ENCODE peak calls at places on chromosomes 11 and 22, in ten cellular contexts. One of them, this sample, is unnamed.

GRCh38 chr11:70189622-70190021 is 13.5 kb upstream of the FADD start:
- DNase-seq in brain microvascular endothelial cell: no peak
- DNase-seq in Ammon's horn: no peak
- DNase-seq in WERI-Rb-1: no peak
- DNase-seq in activated effector memory CD4-positive, alpha-beta T cell treated with Interleukin-2 at 50 U/mL for 16 hours: no peak
- DNase-seq in prostate gland: no peak
- DNase-seq in NAMALWA: no peak
- DNase-seq in ELR: no peak
- DNase-seq in ACHN: no peak
- DNase-seq in heart left ventricle: peak
- DNase-seq in this sample: no peak

GRCh38 chr22:18927573-18927972 is 8.5 kb downstream of the PRODH start:
- DNase-seq in Ammon's horn: no peak
- DNase-seq in ELR: no peak
- DNase-seq in brain microvascular endothelial cell: no peak
- DNase-seq in heart left ventricle: no peak
- DNase-seq in NAMALWA: no peak
- DNase-seq in prostate gland: no peak
- DNase-seq in ACHN: no peak
- DNase-seq in activated effector memory CD4-positive, alpha-beta T cell treated with Interleukin-2 at 50 U/mL for 16 hours: no peak
- DNase-seq in WERI-Rb-1: no peak
- DNase-seq in this sample: no peak

GRCh38 chr22:43090130-43090789 is 1.1 kb upstream of the TTLL1 start:
- DNase-seq in NAMALWA: peak
- DNase-seq in WERI-Rb-1: peak
- DNase-seq in brain microvascular endothelial cell: peak
- DNase-seq in heart left ventricle: peak
- DNase-seq in activated effector memory CD4-positive, alpha-beta T cell treated with Interleukin-2 at 50 U/mL for 16 hours: peak
- DNase-seq in ELR: peak
- DNase-seq in ACHN: peak
- DNase-seq in prostate gland: peak
- DNase-seq in Ammon's horn: peak
- DNase-seq in this sample: no peak

GRCh38 chr11:2137202-2138071 is 1.8 kb downstream of the IGF2 start:
- DNase-seq in WERI-Rb-1: peak
- DNase-seq in Ammon's horn: no peak
- DNase-seq in NAMALWA: no peak
- DNase-seq in heart left ventricle: peak
- DNase-seq in ACHN: peak
- DNase-seq in prostate gland: peak
- DNase-seq in activated effector memory CD4-positive, alpha-beta T cell treated with Interleukin-2 at 50 U/mL for 16 hours: no peak
- DNase-seq in brain microvascular endothelial cell: peak
- DNase-seq in ELR: peak
- DNase-seq in this sample: peak

GRCh38 chr11:70270877-70271634 is 566 bp downstream of the PPFIA1 start:
- DNase-seq in heart left ventricle: peak
- DNase-seq in Ammon's horn: no peak
- DNase-seq in ELR: peak
- DNase-seq in activated effector memory CD4-positive, alpha-beta T cell treated with Interleukin-2 at 50 U/mL for 16 hours: peak
- DNase-seq in WERI-Rb-1: peak
- DNase-seq in prostate gland: no peak
- DNase-seq in ACHN: peak
- DNase-seq in brain microvascular endothelial cell: peak
- DNase-seq in NAMALWA: peak
- DNase-seq in this sample: peak

GRCh38 chr22:27754247-27754887 is 47.2 kb downstream of the MN1 start:
- DNase-seq in prostate gland: peak
- DNase-seq in NAMALWA: no peak
- DNase-seq in WERI-Rb-1: no peak
- DNase-seq in ELR: no peak
- DNase-seq in brain microvascular endothelial cell: no peak
- DNase-seq in heart left ventricle: no peak
- DNase-seq in activated effector memory CD4-positive, alpha-beta T cell treated with Interleukin-2 at 50 U/mL for 16 hours: no peak
- DNase-seq in ACHN: no peak
- DNase-seq in Ammon's horn: no peak
- DNase-seq in this sample: no peak

GRCh38 chr22:50170453-50171318 is at the start of gene PANX2:
- DNase-seq in WERI-Rb-1: no peak
- DNase-seq in activated effector memory CD4-positive, alpha-beta T cell treated with Interleukin-2 at 50 U/mL for 16 hours: no peak
- DNase-seq in ELR: no peak
- DNase-seq in NAMALWA: no peak
- DNase-seq in Ammon's horn: no peak
- DNase-seq in ACHN: no peak
- DNase-seq in prostate gland: no peak
- DNase-seq in heart left ventricle: no peak
- DNase-seq in brain microvascular endothelial cell: no peak
- DNase-seq in this sample: no peak

GRCh38 chr11:803770-804598 is 1.0 kb downstream of the PIDD1 start:
- DNase-seq in brain microvascular endothelial cell: no peak
- DNase-seq in NAMALWA: no peak
- DNase-seq in Ammon's horn: no peak
- DNase-seq in heart left ventricle: no peak
- DNase-seq in ELR: no peak
- DNase-seq in ACHN: no peak
- DNase-seq in prostate gland: no peak
- DNase-seq in WERI-Rb-1: peak
- DNase-seq in activated effector memory CD4-positive, alpha-beta T cell treated with Interleukin-2 at 50 U/mL for 16 hours: no peak
- DNase-seq in this sample: no peak

GRCh38 chr11:131033151-131033651 is 116.9 kb upstream of the SNX19 start:
- DNase-seq in WERI-Rb-1: no peak
- DNase-seq in prostate gland: no peak
- DNase-seq in Ammon's horn: peak
- DNase-seq in heart left ventricle: peak
- DNase-seq in activated effector memory CD4-positive, alpha-beta T cell treated with Interleukin-2 at 50 U/mL for 16 hours: no peak
- DNase-seq in NAMALWA: no peak
- DNase-seq in ELR: peak
- DNase-seq in brain microvascular endothelial cell: peak
- DNase-seq in ACHN: peak
- DNase-seq in this sample: no peak

GRCh38 chr22:38831166-38831945 is 12.5 kb downstream of the NPTXR start:
- DNase-seq in prostate gland: no peak
- DNase-seq in activated effector memory CD4-positive, alpha-beta T cell treated with Interleukin-2 at 50 U/mL for 16 hours: no peak
- DNase-seq in heart left ventricle: no peak
- DNase-seq in NAMALWA: no peak
- DNase-seq in ELR: peak
- DNase-seq in ACHN: peak
- DNase-seq in Ammon's horn: no peak
- DNase-seq in WERI-Rb-1: no peak
- DNase-seq in brain microvascular endothelial cell: peak
- DNase-seq in this sample: no peak

GRCh38 chr11:15346907-15347306 is 232.2 kb downstream of the INSC start:
- DNase-seq in brain microvascular endothelial cell: no peak
- DNase-seq in ACHN: no peak
- DNase-seq in Ammon's horn: no peak
- DNase-seq in WERI-Rb-1: no peak
- DNase-seq in heart left ventricle: no peak
- DNase-seq in activated effector memory CD4-positive, alpha-beta T cell treated with Interleukin-2 at 50 U/mL for 16 hours: no peak
- DNase-seq in prostate gland: no peak
- DNase-seq in NAMALWA: no peak
- DNase-seq in ELR: no peak
- DNase-seq in this sample: no peak

GRCh38 chr11:17298302-17298701 is 21.8 kb downstream of the NUCB2 start:
- DNase-seq in ACHN: no peak
- DNase-seq in prostate gland: no peak
- DNase-seq in WERI-Rb-1: no peak
- DNase-seq in activated effector memory CD4-positive, alpha-beta T cell treated with Interleukin-2 at 50 U/mL for 16 hours: no peak
- DNase-seq in ELR: peak
- DNase-seq in NAMALWA: no peak
- DNase-seq in brain microvascular endothelial cell: no peak
- DNase-seq in heart left ventricle: no peak
- DNase-seq in Ammon's horn: peak
- DNase-seq in this sample: no peak

GRCh38 chr11:11179239-11179638 is 173.8 kb downstream of the CSNK2A3 start:
- DNase-seq in ELR: peak
- DNase-seq in NAMALWA: no peak
- DNase-seq in WERI-Rb-1: no peak
- DNase-seq in prostate gland: peak
- DNase-seq in Ammon's horn: peak
- DNase-seq in activated effector memory CD4-positive, alpha-beta T cell treated with Interleukin-2 at 50 U/mL for 16 hours: no peak
- DNase-seq in ACHN: peak
- DNase-seq in brain microvascular endothelial cell: peak
- DNase-seq in heart left ventricle: no peak
- DNase-seq in this sample: no peak

GRCh38 chr11:27938011-27938410 is 169.9 kb downstream of the KIF18A start:
- DNase-seq in brain microvascular endothelial cell: peak
- DNase-seq in activated effector memory CD4-positive, alpha-beta T cell treated with Interleukin-2 at 50 U/mL for 16 hours: no peak
- DNase-seq in WERI-Rb-1: no peak
- DNase-seq in NAMALWA: no peak
- DNase-seq in heart left ventricle: no peak
- DNase-seq in ELR: peak
- DNase-seq in Ammon's horn: no peak
- DNase-seq in ACHN: no peak
- DNase-seq in prostate gland: no peak
- DNase-seq in this sample: no peak

GRCh38 chr11:114081641-114082414 is 22.3 kb downstream of the ZBTB16 start:
- DNase-seq in WERI-Rb-1: no peak
- DNase-seq in ELR: no peak
- DNase-seq in activated effector memory CD4-positive, alpha-beta T cell treated with Interleukin-2 at 50 U/mL for 16 hours: no peak
- DNase-seq in NAMALWA: no peak
- DNase-seq in ACHN: no peak
- DNase-seq in Ammon's horn: no peak
- DNase-seq in brain microvascular endothelial cell: no peak
- DNase-seq in heart left ventricle: no peak
- DNase-seq in prostate gland: no peak
- DNase-seq in this sample: peak

GRCh38 chr11:28384418-28384817 is 276.2 kb downstream of the METTL15 start:
- DNase-seq in Ammon's horn: no peak
- DNase-seq in prostate gland: no peak
- DNase-seq in WERI-Rb-1: no peak
- DNase-seq in ELR: peak
- DNase-seq in ACHN: no peak
- DNase-seq in activated effector memory CD4-positive, alpha-beta T cell treated with Interleukin-2 at 50 U/mL for 16 hours: no peak
- DNase-seq in heart left ventricle: no peak
- DNase-seq in NAMALWA: no peak
- DNase-seq in brain microvascular endothelial cell: peak
- DNase-seq in this sample: no peak

GRCh38 chr11:72639475-72640375 is 34.5 kb downstream of the PDE2A start:
- DNase-seq in NAMALWA: no peak
- DNase-seq in prostate gland: no peak
- DNase-seq in Ammon's horn: no peak
- DNase-seq in WERI-Rb-1: no peak
- DNase-seq in activated effector memory CD4-positive, alpha-beta T cell treated with Interleukin-2 at 50 U/mL for 16 hours: no peak
- DNase-seq in ELR: no peak
- DNase-seq in brain microvascular endothelial cell: no peak
- DNase-seq in ACHN: no peak
- DNase-seq in heart left ventricle: peak
- DNase-seq in this sample: no peak

GRCh38 chr11:68398870-68399865 is 61.4 kb upstream of the PPP6R3 start:
- DNase-seq in ACHN: no peak
- DNase-seq in WERI-Rb-1: no peak
- DNase-seq in activated effector memory CD4-positive, alpha-beta T cell treated with Interleukin-2 at 50 U/mL for 16 hours: no peak
- DNase-seq in heart left ventricle: peak
- DNase-seq in prostate gland: peak
- DNase-seq in brain microvascular endothelial cell: no peak
- DNase-seq in Ammon's horn: no peak
- DNase-seq in ELR: no peak
- DNase-seq in NAMALWA: no peak
- DNase-seq in this sample: no peak